ENCODE peak calls at places on chromosomes 2 and 18, in eight cellular contexts. One of them, this sample, is unnamed.

GRCh38 chr2:239275871-239276812 is 124.7 kb downstream of the HDAC4 start:
- DNase-seq in activated CD8-positive, alpha-beta memory T cell treated with anti-CD3 and anti-CD28 coated beads, Interleukin-2, amount 50 U/mL, for 48 hours: peak
- DNase-seq in AG08395: peak
- DNase-seq in activated B cell treated with CpG ODN at 0.5 μM for 24 hours: peak
- DNase-seq in stimulated activated CD8-positive, alpha-beta memory T cell treated with anti-CD3 and anti-CD28 coated beads, Interleukin-4, amount 100 ng/mL, for 1 hour: no peak
- DNase-seq in effector CD4-positive, alpha-beta T cell: no peak
- DNase-seq in coronary artery: peak
- DNase-seq in Daoy: peak
- DNase-seq in this sample: no peak

GRCh38 chr2:84631047-84631446 is 114.7 kb downstream of the DNAH6 start:
- DNase-seq in effector CD4-positive, alpha-beta T cell: no peak
- DNase-seq in coronary artery: no peak
- DNase-seq in activated B cell treated with CpG ODN at 0.5 μM for 24 hours: no peak
- DNase-seq in AG08395: peak
- DNase-seq in Daoy: peak
- DNase-seq in activated CD8-positive, alpha-beta memory T cell treated with anti-CD3 and anti-CD28 coated beads, Interleukin-2, amount 50 U/mL, for 48 hours: no peak
- DNase-seq in stimulated activated CD8-positive, alpha-beta memory T cell treated with anti-CD3 and anti-CD28 coated beads, Interleukin-4, amount 100 ng/mL, for 1 hour: no peak
- DNase-seq in this sample: peak

GRCh38 chr2:231929961-231930600 is 3.9 kb upstream of the NPPC start:
- DNase-seq in activated B cell treated with CpG ODN at 0.5 μM for 24 hours: no peak
- DNase-seq in AG08395: no peak
- DNase-seq in Daoy: no peak
- DNase-seq in effector CD4-positive, alpha-beta T cell: no peak
- DNase-seq in coronary artery: peak
- DNase-seq in stimulated activated CD8-positive, alpha-beta memory T cell treated with anti-CD3 and anti-CD28 coated beads, Interleukin-4, amount 100 ng/mL, for 1 hour: no peak
- DNase-seq in activated CD8-positive, alpha-beta memory T cell treated with anti-CD3 and anti-CD28 coated beads, Interleukin-2, amount 50 U/mL, for 48 hours: peak
- DNase-seq in this sample: no peak

GRCh38 chr2:226169751-226170581 is 629.7 kb downstream of the IRS1 start:
- DNase-seq in stimulated activated CD8-positive, alpha-beta memory T cell treated with anti-CD3 and anti-CD28 coated beads, Interleukin-4, amount 100 ng/mL, for 1 hour: no peak
- DNase-seq in Daoy: no peak
- DNase-seq in activated CD8-positive, alpha-beta memory T cell treated with anti-CD3 and anti-CD28 coated beads, Interleukin-2, amount 50 U/mL, for 48 hours: no peak
- DNase-seq in AG08395: no peak
- DNase-seq in activated B cell treated with CpG ODN at 0.5 μM for 24 hours: no peak
- DNase-seq in effector CD4-positive, alpha-beta T cell: no peak
- DNase-seq in coronary artery: no peak
- DNase-seq in this sample: no peak

GRCh38 chr2:174344716-174345472 is 10.1 kb downstream of the SP9 start:
- DNase-seq in effector CD4-positive, alpha-beta T cell: no peak
- DNase-seq in AG08395: peak
- DNase-seq in stimulated activated CD8-positive, alpha-beta memory T cell treated with anti-CD3 and anti-CD28 coated beads, Interleukin-4, amount 100 ng/mL, for 1 hour: no peak
- DNase-seq in Daoy: no peak
- DNase-seq in activated B cell treated with CpG ODN at 0.5 μM for 24 hours: no peak
- DNase-seq in activated CD8-positive, alpha-beta memory T cell treated with anti-CD3 and anti-CD28 coated beads, Interleukin-2, amount 50 U/mL, for 48 hours: no peak
- DNase-seq in coronary artery: no peak
- DNase-seq in this sample: no peak

GRCh38 chr2:203900298-203900697 is 32.7 kb downstream of the CTLA4 start:
- DNase-seq in activated CD8-positive, alpha-beta memory T cell treated with anti-CD3 and anti-CD28 coated beads, Interleukin-2, amount 50 U/mL, for 48 hours: no peak
- DNase-seq in Daoy: no peak
- DNase-seq in effector CD4-positive, alpha-beta T cell: no peak
- DNase-seq in stimulated activated CD8-positive, alpha-beta memory T cell treated with anti-CD3 and anti-CD28 coated beads, Interleukin-4, amount 100 ng/mL, for 1 hour: no peak
- DNase-seq in activated B cell treated with CpG ODN at 0.5 μM for 24 hours: no peak
- DNase-seq in AG08395: no peak
- DNase-seq in coronary artery: no peak
- DNase-seq in this sample: no peak

GRCh38 chr2:207711750-207712487 is 479 bp downstream of the CCNYL1 start:
- DNase-seq in activated CD8-positive, alpha-beta memory T cell treated with anti-CD3 and anti-CD28 coated beads, Interleukin-2, amount 50 U/mL, for 48 hours: peak
- DNase-seq in activated B cell treated with CpG ODN at 0.5 μM for 24 hours: peak
- DNase-seq in Daoy: peak
- DNase-seq in effector CD4-positive, alpha-beta T cell: peak
- DNase-seq in AG08395: peak
- DNase-seq in coronary artery: peak
- DNase-seq in stimulated activated CD8-positive, alpha-beta memory T cell treated with anti-CD3 and anti-CD28 coated beads, Interleukin-4, amount 100 ng/mL, for 1 hour: peak
- DNase-seq in this sample: peak

GRCh38 chr18:77093067-77093430 is 39.5 kb downstream of the MBP start:
- DNase-seq in activated CD8-positive, alpha-beta memory T cell treated with anti-CD3 and anti-CD28 coated beads, Interleukin-2, amount 50 U/mL, for 48 hours: peak
- DNase-seq in stimulated activated CD8-positive, alpha-beta memory T cell treated with anti-CD3 and anti-CD28 coated beads, Interleukin-4, amount 100 ng/mL, for 1 hour: no peak
- DNase-seq in coronary artery: no peak
- DNase-seq in AG08395: no peak
- DNase-seq in effector CD4-positive, alpha-beta T cell: no peak
- DNase-seq in activated B cell treated with CpG ODN at 0.5 μM for 24 hours: no peak
- DNase-seq in Daoy: no peak
- DNase-seq in this sample: no peak

GRCh38 chr18:2970762-2971659 is 41.9 kb downstream of the LPIN2 start:
- DNase-seq in Daoy: no peak
- DNase-seq in coronary artery: no peak
- DNase-seq in AG08395: no peak
- DNase-seq in effector CD4-positive, alpha-beta T cell: no peak
- DNase-seq in activated B cell treated with CpG ODN at 0.5 μM for 24 hours: no peak
- DNase-seq in stimulated activated CD8-positive, alpha-beta memory T cell treated with anti-CD3 and anti-CD28 coated beads, Interleukin-4, amount 100 ng/mL, for 1 hour: no peak
- DNase-seq in activated CD8-positive, alpha-beta memory T cell treated with anti-CD3 and anti-CD28 coated beads, Interleukin-2, amount 50 U/mL, for 48 hours: no peak
- DNase-seq in this sample: no peak

GRCh38 chr2:112730791-112731190 is 10.0 kb downstream of the NT5DC4 start:
- DNase-seq in AG08395: no peak
- DNase-seq in Daoy: no peak
- DNase-seq in activated CD8-positive, alpha-beta memory T cell treated with anti-CD3 and anti-CD28 coated beads, Interleukin-2, amount 50 U/mL, for 48 hours: no peak
- DNase-seq in coronary artery: no peak
- DNase-seq in effector CD4-positive, alpha-beta T cell: no peak
- DNase-seq in activated B cell treated with CpG ODN at 0.5 μM for 24 hours: no peak
- DNase-seq in stimulated activated CD8-positive, alpha-beta memory T cell treated with anti-CD3 and anti-CD28 coated beads, Interleukin-4, amount 100 ng/mL, for 1 hour: no peak
- DNase-seq in this sample: no peak

GRCh38 chr2:27823564-27823963 is 52.0 kb downstream of the MRPL33 start:
- DNase-seq in AG08395: no peak
- DNase-seq in activated CD8-positive, alpha-beta memory T cell treated with anti-CD3 and anti-CD28 coated beads, Interleukin-2, amount 50 U/mL, for 48 hours: no peak
- DNase-seq in effector CD4-positive, alpha-beta T cell: no peak
- DNase-seq in Daoy: no peak
- DNase-seq in stimulated activated CD8-positive, alpha-beta memory T cell treated with anti-CD3 and anti-CD28 coated beads, Interleukin-4, amount 100 ng/mL, for 1 hour: no peak
- DNase-seq in coronary artery: no peak
- DNase-seq in activated B cell treated with CpG ODN at 0.5 μM for 24 hours: no peak
- DNase-seq in this sample: no peak

GRCh38 chr2:46643951-46644350 is 164.6 kb downstream of the TMEM247 start:
- DNase-seq in activated CD8-positive, alpha-beta memory T cell treated with anti-CD3 and anti-CD28 coated beads, Interleukin-2, amount 50 U/mL, for 48 hours: no peak
- DNase-seq in activated B cell treated with CpG ODN at 0.5 μM for 24 hours: no peak
- DNase-seq in stimulated activated CD8-positive, alpha-beta memory T cell treated with anti-CD3 and anti-CD28 coated beads, Interleukin-4, amount 100 ng/mL, for 1 hour: no peak
- DNase-seq in Daoy: peak
- DNase-seq in effector CD4-positive, alpha-beta T cell: no peak
- DNase-seq in coronary artery: no peak
- DNase-seq in AG08395: no peak
- DNase-seq in this sample: no peak

GRCh38 chr2:1614564-1614963 is 129.8 kb downstream of the PXDN start:
- DNase-seq in activated CD8-positive, alpha-beta memory T cell treated with anti-CD3 and anti-CD28 coated beads, Interleukin-2, amount 50 U/mL, for 48 hours: no peak
- DNase-seq in stimulated activated CD8-positive, alpha-beta memory T cell treated with anti-CD3 and anti-CD28 coated beads, Interleukin-4, amount 100 ng/mL, for 1 hour: no peak
- DNase-seq in activated B cell treated with CpG ODN at 0.5 μM for 24 hours: no peak
- DNase-seq in coronary artery: no peak
- DNase-seq in Daoy: no peak
- DNase-seq in effector CD4-positive, alpha-beta T cell: no peak
- DNase-seq in AG08395: no peak
- DNase-seq in this sample: no peak

GRCh38 chr2:215622836-215623235 is 187.0 kb upstream of the FN1 start:
- DNase-seq in coronary artery: no peak
- DNase-seq in activated B cell treated with CpG ODN at 0.5 μM for 24 hours: no peak
- DNase-seq in effector CD4-positive, alpha-beta T cell: no peak
- DNase-seq in stimulated activated CD8-positive, alpha-beta memory T cell treated with anti-CD3 and anti-CD28 coated beads, Interleukin-4, amount 100 ng/mL, for 1 hour: no peak
- DNase-seq in activated CD8-positive, alpha-beta memory T cell treated with anti-CD3 and anti-CD28 coated beads, Interleukin-2, amount 50 U/mL, for 48 hours: no peak
- DNase-seq in AG08395: no peak
- DNase-seq in Daoy: peak
- DNase-seq in this sample: no peak

GRCh38 chr2:128280901-128281321 is 37.8 kb downstream of the HS6ST1 start:
- DNase-seq in AG08395: no peak
- DNase-seq in stimulated activated CD8-positive, alpha-beta memory T cell treated with anti-CD3 and anti-CD28 coated beads, Interleukin-4, amount 100 ng/mL, for 1 hour: no peak
- DNase-seq in coronary artery: no peak
- DNase-seq in activated B cell treated with CpG ODN at 0.5 μM for 24 hours: no peak
- DNase-seq in effector CD4-positive, alpha-beta T cell: no peak
- DNase-seq in Daoy: no peak
- DNase-seq in activated CD8-positive, alpha-beta memory T cell treated with anti-CD3 and anti-CD28 coated beads, Interleukin-2, amount 50 U/mL, for 48 hours: no peak
- DNase-seq in this sample: no peak

GRCh38 chr2:182186132-182186735 is 200.6 kb downstream of the PPP1R1C start:
- DNase-seq in stimulated activated CD8-positive, alpha-beta memory T cell treated with anti-CD3 and anti-CD28 coated beads, Interleukin-4, amount 100 ng/mL, for 1 hour: no peak
- DNase-seq in activated CD8-positive, alpha-beta memory T cell treated with anti-CD3 and anti-CD28 coated beads, Interleukin-2, amount 50 U/mL, for 48 hours: no peak
- DNase-seq in effector CD4-positive, alpha-beta T cell: no peak
- DNase-seq in AG08395: peak
- DNase-seq in activated B cell treated with CpG ODN at 0.5 μM for 24 hours: no peak
- DNase-seq in coronary artery: no peak
- DNase-seq in Daoy: no peak
- DNase-seq in this sample: peak

GRCh38 chr18:22322251-22322691 is 95.4 kb downstream of the CTAGE1 start:
- DNase-seq in AG08395: no peak
- DNase-seq in Daoy: no peak
- DNase-seq in stimulated activated CD8-positive, alpha-beta memory T cell treated with anti-CD3 and anti-CD28 coated beads, Interleukin-4, amount 100 ng/mL, for 1 hour: no peak
- DNase-seq in activated B cell treated with CpG ODN at 0.5 μM for 24 hours: no peak
- DNase-seq in coronary artery: no peak
- DNase-seq in effector CD4-positive, alpha-beta T cell: no peak
- DNase-seq in activated CD8-positive, alpha-beta memory T cell treated with anti-CD3 and anti-CD28 coated beads, Interleukin-2, amount 50 U/mL, for 48 hours: no peak
- DNase-seq in this sample: no peak

GRCh38 chr18:79394438-79395307 is 1.1 kb upstream of the NFATC1 start:
- DNase-seq in Daoy: peak
- DNase-seq in coronary artery: peak
- DNase-seq in activated B cell treated with CpG ODN at 0.5 μM for 24 hours: peak
- DNase-seq in stimulated activated CD8-positive, alpha-beta memory T cell treated with anti-CD3 and anti-CD28 coated beads, Interleukin-4, amount 100 ng/mL, for 1 hour: no peak
- DNase-seq in activated CD8-positive, alpha-beta memory T cell treated with anti-CD3 and anti-CD28 coated beads, Interleukin-2, amount 50 U/mL, for 48 hours: peak
- DNase-seq in effector CD4-positive, alpha-beta T cell: peak
- DNase-seq in AG08395: peak
- DNase-seq in this sample: no peak

GRCh38 chr2:100470898-100471514 is 724 bp downstream of the NMS start:
- DNase-seq in activated CD8-positive, alpha-beta memory T cell treated with anti-CD3 and anti-CD28 coated beads, Interleukin-2, amount 50 U/mL, for 48 hours: peak
- DNase-seq in coronary artery: no peak
- DNase-seq in activated B cell treated with CpG ODN at 0.5 μM for 24 hours: no peak
- DNase-seq in Daoy: peak
- DNase-seq in effector CD4-positive, alpha-beta T cell: no peak
- DNase-seq in stimulated activated CD8-positive, alpha-beta memory T cell treated with anti-CD3 and anti-CD28 coated beads, Interleukin-4, amount 100 ng/mL, for 1 hour: no peak
- DNase-seq in AG08395: peak
- DNase-seq in this sample: peak

GRCh38 chr2:37896319-37896718 is 28.8 kb upstream of the RMDN2 start:
- DNase-seq in Daoy: peak
- DNase-seq in activated CD8-positive, alpha-beta memory T cell treated with anti-CD3 and anti-CD28 coated beads, Interleukin-2, amount 50 U/mL, for 48 hours: no peak
- DNase-seq in effector CD4-positive, alpha-beta T cell: no peak
- DNase-seq in stimulated activated CD8-positive, alpha-beta memory T cell treated with anti-CD3 and anti-CD28 coated beads, Interleukin-4, amount 100 ng/mL, for 1 hour: no peak
- DNase-seq in AG08395: no peak
- DNase-seq in activated B cell treated with CpG ODN at 0.5 μM for 24 hours: no peak
- DNase-seq in coronary artery: no peak
- DNase-seq in this sample: no peak

GRCh38 chr2:189641565-189641964 is 19.7 kb upstream of the ASNSD1 start:
- DNase-seq in activated B cell treated with CpG ODN at 0.5 μM for 24 hours: no peak
- DNase-seq in AG08395: no peak
- DNase-seq in stimulated activated CD8-positive, alpha-beta memory T cell treated with anti-CD3 and anti-CD28 coated beads, Interleukin-4, amount 100 ng/mL, for 1 hour: no peak
- DNase-seq in activated CD8-positive, alpha-beta memory T cell treated with anti-CD3 and anti-CD28 coated beads, Interleukin-2, amount 50 U/mL, for 48 hours: no peak
- DNase-seq in Daoy: peak
- DNase-seq in effector CD4-positive, alpha-beta T cell: no peak
- DNase-seq in coronary artery: no peak
- DNase-seq in this sample: no peak

GRCh38 chr18:3869848-3870247 is 419.9 kb downstream of the TGIF1 start:
- DNase-seq in coronary artery: no peak
- DNase-seq in activated B cell treated with CpG ODN at 0.5 μM for 24 hours: no peak
- DNase-seq in AG08395: peak
- DNase-seq in effector CD4-positive, alpha-beta T cell: no peak
- DNase-seq in stimulated activated CD8-positive, alpha-beta memory T cell treated with anti-CD3 and anti-CD28 coated beads, Interleukin-4, amount 100 ng/mL, for 1 hour: no peak
- DNase-seq in Daoy: peak
- DNase-seq in activated CD8-positive, alpha-beta memory T cell treated with anti-CD3 and anti-CD28 coated beads, Interleukin-2, amount 50 U/mL, for 48 hours: no peak
- DNase-seq in this sample: peak

GRCh38 chr18:2891526-2892431 is 45.0 kb downstream of the EMILIN2 start:
- DNase-seq in activated CD8-positive, alpha-beta memory T cell treated with anti-CD3 and anti-CD28 coated beads, Interleukin-2, amount 50 U/mL, for 48 hours: peak
- DNase-seq in AG08395: no peak
- DNase-seq in activated B cell treated with CpG ODN at 0.5 μM for 24 hours: no peak
- DNase-seq in effector CD4-positive, alpha-beta T cell: no peak
- DNase-seq in stimulated activated CD8-positive, alpha-beta memory T cell treated with anti-CD3 and anti-CD28 coated beads, Interleukin-4, amount 100 ng/mL, for 1 hour: no peak
- DNase-seq in Daoy: no peak
- DNase-seq in coronary artery: peak
- DNase-seq in this sample: no peak

GRCh38 chr2:16728742-16729141 is 63.1 kb upstream of the CYRIA start:
- DNase-seq in activated CD8-positive, alpha-beta memory T cell treated with anti-CD3 and anti-CD28 coated beads, Interleukin-2, amount 50 U/mL, for 48 hours: no peak
- DNase-seq in stimulated activated CD8-positive, alpha-beta memory T cell treated with anti-CD3 and anti-CD28 coated beads, Interleukin-4, amount 100 ng/mL, for 1 hour: no peak
- DNase-seq in AG08395: no peak
- DNase-seq in Daoy: no peak
- DNase-seq in effector CD4-positive, alpha-beta T cell: no peak
- DNase-seq in coronary artery: no peak
- DNase-seq in activated B cell treated with CpG ODN at 0.5 μM for 24 hours: no peak
- DNase-seq in this sample: no peak

GRCh38 chr2:48134704-48135103 is 228.4 kb upstream of the FBXO11 start:
- DNase-seq in activated CD8-positive, alpha-beta memory T cell treated with anti-CD3 and anti-CD28 coated beads, Interleukin-2, amount 50 U/mL, for 48 hours: no peak
- DNase-seq in stimulated activated CD8-positive, alpha-beta memory T cell treated with anti-CD3 and anti-CD28 coated beads, Interleukin-4, amount 100 ng/mL, for 1 hour: no peak
- DNase-seq in coronary artery: no peak
- DNase-seq in effector CD4-positive, alpha-beta T cell: no peak
- DNase-seq in Daoy: no peak
- DNase-seq in activated B cell treated with CpG ODN at 0.5 μM for 24 hours: no peak
- DNase-seq in AG08395: no peak
- DNase-seq in this sample: no peak

GRCh38 chr2:127061377-127062273 is 45.3 kb downstream of the BIN1 start:
- DNase-seq in activated CD8-positive, alpha-beta memory T cell treated with anti-CD3 and anti-CD28 coated beads, Interleukin-2, amount 50 U/mL, for 48 hours: no peak
- DNase-seq in effector CD4-positive, alpha-beta T cell: no peak
- DNase-seq in activated B cell treated with CpG ODN at 0.5 μM for 24 hours: no peak
- DNase-seq in stimulated activated CD8-positive, alpha-beta memory T cell treated with anti-CD3 and anti-CD28 coated beads, Interleukin-4, amount 100 ng/mL, for 1 hour: no peak
- DNase-seq in AG08395: no peak
- DNase-seq in coronary artery: no peak
- DNase-seq in Daoy: peak
- DNase-seq in this sample: no peak

GRCh38 chr2:43402452-43402937 is 176.1 kb upstream of the ZFP36L2 start:
- DNase-seq in effector CD4-positive, alpha-beta T cell: no peak
- DNase-seq in coronary artery: no peak
- DNase-seq in Daoy: no peak
- DNase-seq in activated B cell treated with CpG ODN at 0.5 μM for 24 hours: no peak
- DNase-seq in AG08395: no peak
- DNase-seq in activated CD8-positive, alpha-beta memory T cell treated with anti-CD3 and anti-CD28 coated beads, Interleukin-2, amount 50 U/mL, for 48 hours: no peak
- DNase-seq in stimulated activated CD8-positive, alpha-beta memory T cell treated with anti-CD3 and anti-CD28 coated beads, Interleukin-4, amount 100 ng/mL, for 1 hour: no peak
- DNase-seq in this sample: no peak

GRCh38 chr2:139790807-139791206 is 1010.6 kb upstream of the NXPH2 start:
- DNase-seq in activated B cell treated with CpG ODN at 0.5 μM for 24 hours: no peak
- DNase-seq in Daoy: no peak
- DNase-seq in stimulated activated CD8-positive, alpha-beta memory T cell treated with anti-CD3 and anti-CD28 coated beads, Interleukin-4, amount 100 ng/mL, for 1 hour: no peak
- DNase-seq in activated CD8-positive, alpha-beta memory T cell treated with anti-CD3 and anti-CD28 coated beads, Interleukin-2, amount 50 U/mL, for 48 hours: no peak
- DNase-seq in coronary artery: no peak
- DNase-seq in effector CD4-positive, alpha-beta T cell: no peak
- DNase-seq in AG08395: peak
- DNase-seq in this sample: no peak

This sample was measured in H54.